ENCODE peak calls at places on chromosomes 5 and 9, in six cellular contexts. A is SHP77, I is HL-60, Z is T-cell, Q is aorta, E is PC-9. S is an unnamed sample.

GRCh38 chr9:84138543-84138942 is 157.9 kb downstream of the RMI1 start:
- DNase-seq in A (no peak), I (no peak), Z (no peak), Q (no peak), E (no peak), S (no peak)

GRCh38 chr5:157464518-157465171 is 4.6 kb downstream of the NIPAL4 start:
- DNase-seq in A (no peak), I (peak), Z (no peak), Q (peak), E (peak), S (no peak)

GRCh38 chr5:15752886-15753285 is 252.9 kb downstream of the FBXL7 start:
- DNase-seq in A (no peak), I (no peak), Z (no peak), Q (peak), E (no peak), S (no peak)

GRCh38 chr5:128579111-128579510 is 41.1 kb upstream of the FBN2 start:
- DNase-seq in A (no peak), I (no peak), Z (no peak), Q (no peak), E (no peak), S (no peak)

GRCh38 chr9:79583957-79584654 is 12.3 kb downstream of the TLE4 start:
- DNase-seq in A (no peak), I (peak), Z (peak), Q (peak), E (no peak), S (no peak)

GRCh38 chr5:74127377-74128338 is 501.7 kb downstream of the ARHGEF28 start:
- DNase-seq in A (peak), I (no peak), Z (no peak), Q (no peak), E (peak), S (no peak)

GRCh38 chr9:98856982-98857381 is 49.5 kb downstream of the GALNT12 start:
- DNase-seq in A (no peak), I (no peak), Z (no peak), Q (no peak), E (no peak), S (no peak)

GRCh38 chr5:138570871-138571270 is 4.3 kb downstream of the HSPA9 start:
- DNase-seq in A (no peak), I (no peak), Z (no peak), Q (no peak), E (no peak), S (no peak)

GRCh38 chr9:18676501-18676900 is 202.5 kb downstream of the ADAMTSL1 start:
- DNase-seq in A (no peak), I (no peak), Z (no peak), Q (no peak), E (no peak), S (no peak)

GRCh38 chr5:74543162-74543995 is 97.1 kb downstream of the ENC1 start:
- DNase-seq in A (peak), I (no peak), Z (no peak), Q (peak), E (peak), S (no peak)

GRCh38 chr5:38426493-38426892 is 130.0 kb downstream of the LIFR start:
- DNase-seq in A (no peak), I (no peak), Z (no peak), Q (no peak), E (no peak), S (no peak)

GRCh38 chr9:71524996-71525580 is 243.2 kb downstream of the CEMIP2 start:
- DNase-seq in A (no peak), I (no peak), Z (no peak), Q (no peak), E (no peak), S (no peak)

GRCh38 chr9:38673399-38673798 is 46.5 kb downstream of the FAM240B start:
- DNase-seq in A (no peak), I (no peak), Z (no peak), Q (no peak), E (no peak), S (no peak)

GRCh38 chr9:86854898-86855523 is 92.3 kb downstream of the GAS1 start:
- DNase-seq in A (no peak), I (no peak), Z (no peak), Q (no peak), E (peak), S (no peak)

GRCh38 chr5:28500511-28500910 is 1462.1 kb upstream of the CDH9 start:
- DNase-seq in A (peak), I (no peak), Z (no peak), Q (no peak), E (no peak), S (no peak)

GRCh38 chr5:32057157-32058096 is 116.7 kb downstream of the GOLPH3 start:
- DNase-seq in A (no peak), I (no peak), Z (no peak), Q (no peak), E (no peak), S (no peak)

GRCh38 chr9:36571333-36571732 is 1.4 kb upstream of the MELK start:
- DNase-seq in A (no peak), I (no peak), Z (no peak), Q (no peak), E (no peak), S (no peak)

S was measured in effector memory CD8-positive, alpha-beta T cell.